ENCODE peak calls at places on chromosomes 16 and 17, in ten cellular contexts. X is AG09309; T is epithelial cell of esophagus; N is tibial artery; Q is esophagus squamous epithelium; V is GM23338; R is fibroblast of pulmonary artery; F is tibial nerve; Z is CD8-positive, alpha-beta T cell; B is spleen. L is an unnamed sample.

GRCh38 chr17:81553616-81554181 is 1.5 kb upstream of the FAAP100 start:
- DNase-seq in Q (no peak), B (no peak), R (peak; percentile 96), X (peak; percentile 84), Z (no peak), F (no peak), N (peak; percentile 78), V (no peak), T (peak; percentile 87), L (peak; percentile 95)

GRCh38 chr17:58520843-58521430 is 6.5 kb upstream of the MTMR4 start:
- DNase-seq in Q (no peak), X (no peak), B (no peak), R (peak; percentile 34), Z (no peak), F (no peak), N (no peak), V (peak; percentile 83), T (peak; percentile 10), L (peak; percentile 34)

GRCh38 chr16:4435668-4436067 is 10.0 kb downstream of the DNAJA3 start:
- DNase-seq in T (no peak), B (no peak), F (no peak), Q (no peak), N (no peak), Z (no peak), R (no peak), V (no peak), X (no peak), L (peak; percentile 39)

GRCh38 chr17:7916799-7917198 is 710 bp upstream of the RNF227 start:
- DNase-seq in V (no peak), F (no peak), Q (no peak), Z (no peak), B (no peak), T (peak; percentile 28), N (no peak), R (peak; percentile 60), X (no peak), L (peak; percentile 73)

GRCh38 chr17:80790981-80791742 is 200.5 kb upstream of the CHMP6 start:
- DNase-seq in R (no peak), F (no peak), N (no peak), Z (no peak), X (no peak), Q (no peak), T (no peak), V (no peak), B (peak; percentile 41), L (no peak)

GRCh38 chr16:4800290-4801041 is 2.0 kb downstream of the ROGDI start:
- DNase-seq in T (peak; percentile 62), F (no peak), Q (no peak), B (peak; percentile 91), V (no peak), N (no peak), X (no peak), R (no peak), Z (no peak), L (no peak)

GRCh38 chr17:16465861-16466338 is 26.1 kb downstream of the LRRC75A start:
- DNase-seq in R (no peak), T (no peak), Q (no peak), N (no peak), X (no peak), B (no peak), F (no peak), Z (no peak), V (no peak), L (no peak)

GRCh38 chr17:4690745-4691144 is 13.2 kb downstream of the PELP1 start:
- DNase-seq in Z (no peak), R (no peak), V (no peak), F (no peak), N (no peak), X (no peak), Q (no peak), T (no peak), B (no peak), L (no peak)

GRCh38 chr16:56637814-56638750 is at the start of gene MT1A:
- DNase-seq in F (peak; percentile 51), B (peak; percentile 79), Q (no peak), V (peak; percentile 79), Z (no peak), N (peak; percentile 95), R (peak; percentile 49), X (no peak), T (no peak), L (peak; percentile 58)

GRCh38 chr16:88804552-88805339 is 1.2 kb downstream of the CDT1 start:
- DNase-seq in N (peak; percentile 63), V (peak; percentile 64), Z (no peak), Q (no peak), F (no peak), X (no peak), B (peak; percentile 83), T (no peak), R (no peak), L (no peak)

GRCh38 chr17:68777243-68777855 is 176.2 kb upstream of the FAM20A start:
- DNase-seq in F (peak; percentile 57), B (no peak), Z (no peak), V (peak; percentile 74), T (peak; percentile 58), X (no peak), Q (no peak), R (peak; percentile 90), N (peak; percentile 69), L (peak; percentile 94)

GRCh38 chr16:4320571-4321137 is 4.8 kb downstream of the GLIS2 start:
- DNase-seq in V (no peak), F (no peak), Q (no peak), B (no peak), X (no peak), T (peak; percentile 61), N (no peak), Z (no peak), R (no peak), L (no peak)

GRCh38 chr17:27950995-27951394 is 57.8 kb upstream of the LYRM9 start:
- DNase-seq in T (no peak), Z (no peak), Q (no peak), N (no peak), V (no peak), X (no peak), R (no peak), F (no peak), B (no peak), L (no peak)

GRCh38 chr16:54284319-54284930 is 2.2 kb downstream of the IRX3 start:
- DNase-seq in B (no peak), R (no peak), X (no peak), Q (no peak), T (peak; percentile 26), Z (no peak), N (no peak), F (no peak), V (peak; percentile 53), L (no peak)

GRCh38 chr16:54286067-54286329 is 589 bp downstream of the IRX3 start:
- DNase-seq in R (no peak), Z (no peak), B (no peak), N (no peak), F (no peak), X (no peak), V (no peak), T (no peak), Q (no peak), L (no peak)

GRCh38 chr16:54284931-54285413 is 1.6 kb downstream of the IRX3 start:
- DNase-seq in X (no peak), Q (no peak), V (peak; percentile 38), R (no peak), Z (no peak), B (no peak), F (no peak), T (peak; percentile 27), N (peak; percentile 69), L (peak; percentile 30)

GRCh38 chr16:54286330-54287017 is at the start of gene IRX3:
- DNase-seq in X (peak; percentile 70), Z (no peak), F (no peak), R (peak; percentile 80), Q (no peak), T (peak; percentile 91), V (peak; percentile 94), B (no peak), N (peak; percentile 93), L (peak; percentile 90)

GRCh38 chr16:54285414-54286066 is 1.0 kb downstream of the IRX3 start:
- DNase-seq in V (peak; percentile 59), F (no peak), Q (no peak), N (peak; percentile 65), Z (no peak), T (peak; percentile 51), R (peak; percentile 22), X (no peak), B (no peak), L (peak; percentile 53)
- TF ChIP-seq CTCF in V (peak; percentile 26), F (no peak), Q (no peak), N (no peak), Z (no peak), T (no peak), R (no peak), X (peak; percentile 26), B (no peak), L (peak; percentile 20)

DNA sequence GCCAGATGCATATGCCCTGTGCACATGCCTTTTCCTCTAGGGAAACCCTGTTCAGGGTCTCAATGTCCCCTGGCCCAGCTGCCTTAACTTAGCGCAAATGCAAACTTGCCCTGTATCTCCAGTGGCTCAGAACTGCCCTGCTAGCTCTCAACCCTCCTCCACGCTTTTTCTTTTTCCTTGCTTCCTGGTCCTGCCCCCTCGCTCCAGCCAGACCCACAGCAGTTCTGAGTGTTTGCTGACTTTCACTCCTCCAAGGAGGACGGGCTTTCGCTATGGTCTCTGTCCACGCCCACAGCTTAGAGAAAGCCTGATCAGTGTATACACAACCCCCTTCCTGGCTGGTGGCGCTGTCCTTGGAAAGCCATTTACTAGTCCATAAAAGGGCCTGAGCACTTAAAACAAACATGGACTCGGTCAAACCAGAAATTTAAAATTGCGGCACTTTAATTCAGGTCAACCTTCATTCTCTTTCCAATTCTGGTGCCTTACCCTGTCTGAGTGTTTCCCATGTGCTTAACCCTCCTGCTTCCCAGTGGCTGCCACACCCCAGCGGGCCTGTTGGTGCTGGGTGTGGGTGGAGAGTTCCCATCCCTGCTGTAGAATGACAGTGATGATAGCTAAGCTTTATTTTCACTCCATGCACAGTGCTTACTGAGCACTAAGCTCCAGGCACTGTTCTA is 15.6 kb upstream of the TMEM98 start:
- DNase-seq in B (no peak), F (no peak), Q (no peak), R (peak; percentile 75), T (peak; percentile 63), V (peak; percentile 49), X (peak; percentile 41), Z (no peak), N (peak; percentile 82), L (peak; percentile 83)
- H3K4me3 ChIP-seq in B (no peak overlapping the region), F (no peak overlapping the region), Q (peak overlapping the region; percentile 42), R (no peak overlapping the region), T (no peak overlapping the region), V (no peak overlapping the region), X (no peak overlapping the region), Z (no peak overlapping the region), N (peak overlapping the region; percentile 11), L (no peak overlapping the region)

DNA sequence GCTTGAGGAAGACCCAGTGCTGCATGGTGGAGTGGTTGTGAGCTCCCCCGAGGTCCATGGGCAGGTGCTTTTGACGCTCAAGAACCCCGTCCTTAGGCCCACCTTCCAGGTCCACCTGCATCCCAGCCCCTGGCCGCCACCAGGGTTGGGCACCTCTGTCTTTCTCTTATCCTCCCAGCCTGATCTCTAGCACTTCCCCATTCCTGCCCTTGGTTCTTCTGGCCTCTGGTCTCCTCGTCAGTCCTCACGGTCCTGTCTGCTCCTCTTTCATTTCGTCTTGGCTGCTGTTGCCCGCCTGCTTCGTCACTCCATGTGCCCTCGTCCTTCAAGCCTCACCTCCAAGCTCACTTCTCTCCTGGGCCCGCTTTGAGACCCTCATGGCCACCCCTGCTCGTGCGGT is 356.0 kb downstream of the SNX29 start:
- DNase-seq in R (no peak), Z (no peak), T (no peak), V (no peak), X (no peak), N (no peak), Q (no peak), F (no peak), B (no peak), L (no peak)
- TF ChIP-seq CTCF in R (no peak), Z (no peak), T (no peak), V (no peak), X (no peak), N (no peak), Q (no peak), F (no peak), B (no peak), L (no peak)

GRCh38 chr16:72787130-72787518 is 260.8 kb downstream of the ZFHX3 start:
- DNase-seq in T (no peak), F (no peak), Q (no peak), R (no peak), X (no peak), N (no peak), Z (no peak), B (peak; percentile 72), V (no peak), L (no peak)
- H3K4me3 ChIP-seq in T (peak overlapping the region; percentile 32), F (peak overlapping the region; percentile 41), Q (peak overlapping the region; percentile 62), R (peak overlapping the region; percentile 65), X (peak overlapping the region; percentile 27), N (peak overlapping the region; percentile 58), Z (peak overlapping the region; percentile 52), B (peak overlapping the region; percentile 56), V (peak overlapping the region; percentile 80), L (peak overlapping the region; percentile 72)